ENCODE peak calls at places on chromosomes 3 and 15, in five cellular contexts. Z is EL, F is C1 segment of cervical spinal cord, S is RCC 7860, N is cardiac fibroblast. W is an unnamed sample.

GRCh38 chr15:56307180-56307579 is 58.0 kb upstream of the TEX9 start:
- DNase-seq in Z (no peak), F (no peak), S (no peak), N (no peak), W (no peak)

GRCh38 chr3:105957722-105958121 is 88.9 kb upstream of the CBLB start:
- DNase-seq in Z (peak; percentile 82), F (no peak), S (no peak), N (peak; percentile 93), W (peak; percentile 69)

GRCh38 chr3:44960387-44961026 is 15.5 kb downstream of the ZDHHC3 start:
- DNase-seq in Z (no peak), F (no peak), S (no peak), N (peak; percentile 71), W (peak; percentile 27)

GRCh38 chr15:35362195-35362829 is 183.7 kb downstream of the DPH6 start:
- DNase-seq in Z (peak; percentile 50), F (no peak), S (no peak), N (peak; percentile 61), W (peak; percentile 61)

GRCh38 chr3:30747771-30748281 is 141.4 kb downstream of the TGFBR2 start:
- DNase-seq in Z (peak; percentile 59), F (no peak), S (peak; percentile 55), N (peak; percentile 70), W (peak; percentile 63)

GRCh38 chr3:38582316-38582715 is 67.2 kb downstream of the SCN5A start:
- DNase-seq in Z (no peak), F (no peak), S (no peak), N (no peak), W (no peak)

GRCh38 chr3:56795097-56795806 is 6.5 kb downstream of the ARHGEF3 start:
- DNase-seq in Z (no peak), F (no peak), S (no peak), N (peak; percentile 69), W (no peak)

GRCh38 chr15:91238664-91239428 is 138.8 kb downstream of the SV2B start:
- DNase-seq in Z (no peak), F (no peak), S (no peak), N (no peak), W (no peak)

GRCh38 chr3:146187334-146187950 is 26.5 kb upstream of the PLOD2 start:
- DNase-seq in Z (peak; percentile 47), F (no peak), S (peak; percentile 38), N (peak; percentile 68), W (no peak)

GRCh38 chr3:180467177-180467576 is 134.8 kb upstream of the TTC14 start:
- DNase-seq in Z (no peak), F (no peak), S (no peak), N (peak; percentile 49), W (no peak)

GRCh38 chr15:89034305-89034704 is 54.0 kb upstream of the ABHD2 start:
- DNase-seq in Z (no peak), F (no peak), S (no peak), N (peak; percentile 55), W (peak; percentile 48)

GRCh38 chr3:179224584-179224983 is 26.3 kb downstream of the KCNMB3 start:
- DNase-seq in Z (no peak), F (no peak), S (no peak), N (no peak), W (no peak)

GRCh38 chr3:74693696-74694393 is 79.4 kb upstream of the CNTN3 start:
- DNase-seq in Z (no peak), F (no peak), S (no peak), N (no peak), W (peak; percentile 16)

GRCh38 chr3:16132190-16132589 is 42.3 kb upstream of the GALNT15 start:
- DNase-seq in Z (no peak), F (no peak), S (no peak), N (no peak), W (no peak)

GRCh38 chr3:195802261-195802701 is 9.4 kb downstream of the MUC4 start:
- DNase-seq in Z (no peak), F (no peak), S (no peak), N (no peak), W (no peak)

GRCh38 chr3:1600206-1600605 is 498.5 kb upstream of the CNTN4 start:
- DNase-seq in Z (no peak), F (no peak), S (no peak), N (no peak), W (no peak)

GRCh38 chr15:88125578-88125977 is 131.0 kb downstream of the NTRK3 start:
- DNase-seq in Z (no peak), F (no peak), S (no peak), N (no peak), W (no peak)

GRCh38 chr15:39468828-39469227 is 112.1 kb upstream of the THBS1 start:
- DNase-seq in Z (no peak), F (no peak), S (no peak), N (no peak), W (no peak)

GRCh38 chr15:35167675-35168074 is 82.6 kb upstream of the NANOGP8 start:
- DNase-seq in Z (no peak), F (no peak), S (no peak), N (no peak), W (no peak)

GRCh38 chr15:57485869-57486268 is 105.8 kb upstream of the MYZAP start:
- DNase-seq in Z (peak; percentile 96), F (no peak), S (peak; percentile 99), N (peak; percentile 92), W (peak; percentile 88)